ENCODE peak calls at places on chromosomes 2 and 18, in eight cellular contexts. L, Y, E, V, U, T, Q and O are unnamed samples.

GRCh38 chr2:71592181-71592711 is 138.9 kb downstream of the DYSF start:
- DNase-seq in L (peak; percentile 17), Y (no peak), E (no peak), V (no peak), U (no peak), T (no peak), Q (no peak), O (peak; percentile 64)

GRCh38 chr2:2271471-2271941 is 59.6 kb downstream of the MYT1L start:
- DNase-seq in L (peak; percentile 14), Y (peak; percentile 65), E (no peak), V (no peak), U (no peak), T (no peak), Q (no peak), O (peak; percentile 94)

GRCh38 chr2:122323927-122324326 is 568.5 kb downstream of the TSN start:
- DNase-seq in L (no peak), Y (no peak), E (no peak), V (no peak), U (no peak), T (no peak), Q (no peak), O (no peak)

GRCh38 chr2:229870903-229871650 is 50.7 kb downstream of the TRIP12 start:
- DNase-seq in L (no peak), Y (peak; percentile 10), E (no peak), V (no peak), U (no peak), T (no peak), Q (no peak), O (no peak)

GRCh38 chr2:110867078-110867477 is 134.7 kb downstream of the ACOXL start:
- DNase-seq in L (no peak), Y (no peak), E (no peak), V (no peak), U (no peak), T (no peak), Q (no peak), O (no peak)

GRCh38 chr2:241842620-241843211 is 16.0 kb downstream of the PDCD1 start:
- DNase-seq in L (no peak), Y (peak; percentile 11), E (peak; percentile 65), V (no peak), U (peak; percentile 74), T (no peak), Q (no peak), O (no peak)

GRCh38 chr18:74689251-74689650 is 91.6 kb downstream of the ZNF407 start:
- DNase-seq in L (no peak), Y (no peak), E (no peak), V (no peak), U (no peak), T (no peak), Q (no peak), O (peak; percentile 75)

GRCh38 chr2:176001281-176001902 is 675 bp downstream of the LNPK start:
- DNase-seq in L (peak; percentile 18), Y (peak; percentile 44), E (peak; percentile 68), V (peak; percentile 61), U (peak; percentile 64), T (no peak), Q (peak; percentile 53), O (peak; percentile 47)

GRCh38 chr2:71223767-71224333 is 3.1 kb downstream of the PAIP2B start:
- DNase-seq in L (peak; percentile 69), Y (peak; percentile 43), E (peak; percentile 83), V (peak; percentile 25), U (peak; percentile 22), T (no peak), Q (peak; percentile 61), O (no peak)

GRCh38 chr2:2573205-2573604 is 242.1 kb upstream of the MYT1L start:
- DNase-seq in L (no peak), Y (no peak), E (peak; percentile 16), V (no peak), U (no peak), T (no peak), Q (no peak), O (peak; percentile 8)

GRCh38 chr2:127763776-127764175 is 47.2 kb downstream of the WDR33 start:
- DNase-seq in L (no peak), Y (no peak), E (no peak), V (no peak), U (no peak), T (no peak), Q (no peak), O (no peak)

GRCh38 chr18:46325836-46326235 is 221.7 kb downstream of the HAUS1 start:
- DNase-seq in L (no peak), Y (no peak), E (no peak), V (no peak), U (no peak), T (no peak), Q (no peak), O (no peak)

GRCh38 chr18:30889582-30890301 is 152.8 kb downstream of the DSC3 start:
- DNase-seq in L (peak; percentile 29), Y (no peak), E (no peak), V (peak; percentile 40), U (no peak), T (no peak), Q (no peak), O (no peak)

GRCh38 chr2:12005886-12006681 is 259.7 kb downstream of the LPIN1 start:
- DNase-seq in L (peak; percentile 26), Y (no peak), E (no peak), V (peak; percentile 52), U (peak; percentile 78), T (peak; percentile 48), Q (peak; percentile 55), O (peak; percentile 56)

GRCh38 chr2:101063753-101064502 is 61.8 kb downstream of the RPL31 start:
- DNase-seq in L (no peak), Y (no peak), E (no peak), V (no peak), U (no peak), T (no peak), Q (no peak), O (no peak)

GRCh38 chr2:70388128-70388527 is 86.3 kb upstream of the FAM136A start:
- DNase-seq in L (no peak), Y (no peak), E (no peak), V (no peak), U (no peak), T (no peak), Q (peak; percentile 87), O (no peak)

GRCh38 chr2:128775064-128775347 is 456.3 kb upstream of the HS6ST1 start:
- DNase-seq in L (no peak), Y (no peak), E (no peak), V (no peak), U (no peak), T (no peak), Q (no peak), O (no peak)

GRCh38 chr2:237250599-237250998 is 163.4 kb downstream of the COL6A3 start:
- DNase-seq in L (no peak), Y (no peak), E (no peak), V (no peak), U (no peak), T (no peak), Q (no peak), O (no peak)

GRCh38 chr18:29962579-29962978 is 1080.0 kb downstream of the DSC3 start:
- DNase-seq in L (no peak), Y (no peak), E (no peak), V (no peak), U (no peak), T (no peak), Q (no peak), O (no peak)

GRCh38 chr2:99205491-99205890 is 24.5 kb downstream of the MRPL30 start:
- DNase-seq in L (peak; percentile 44), Y (no peak), E (no peak), V (no peak), U (no peak), T (no peak), Q (no peak), O (no peak)

GRCh38 chr2:223959688-223960087 is 2.4 kb downstream of the MRPL44 start:
- DNase-seq in L (no peak), Y (no peak), E (no peak), V (no peak), U (no peak), T (no peak), Q (no peak), O (no peak)

GRCh38 chr2:101766871-101767739 is 69.6 kb downstream of the MAP4K4 start:
- DNase-seq in L (peak; percentile 34), Y (no peak), E (no peak), V (no peak), U (no peak), T (no peak), Q (peak; percentile 89), O (peak; percentile 89)